ENCODE peak calls at places on chromosome 1, in nine cellular contexts. V, K, I, N, M, H, W, S and T are unnamed samples.

GRCh38 chr1:112454316-112454715 is 54.4 kb upstream of the WNT2B start:
- DNase-seq in H (no peak), K (no peak), V (no peak), W (no peak), N (no peak), I (no peak), M (no peak), S (no peak), T (no peak)

GRCh38 chr1:66728021-66728420 is 24.2 kb upstream of the DYNLT5 start:
- DNase-seq in S (no peak), W (peak), K (no peak), H (no peak), V (no peak), N (peak), I (no peak), M (peak), T (peak)

GRCh38 chr1:231266811-231267322 is 25.9 kb downstream of the GNPAT start:
- DNase-seq in V (no peak), K (no peak), S (no peak), W (no peak), I (no peak), H (no peak), N (peak), M (peak), T (no peak)

GRCh38 chr1:221611930-221612777 is 129.7 kb downstream of the DUSP10 start:
- DNase-seq in W (peak), V (peak), H (peak), K (no peak), N (peak), S (no peak), I (no peak), M (peak), T (peak)

GRCh38 chr1:183470961-183471747 is 1.1 kb upstream of the SMG7 start:
- DNase-seq in V (peak), H (peak), S (peak), M (peak), I (peak), K (peak), N (peak), W (peak), T (peak)

GRCh38 chr1:100130552-100131077 is 2.1 kb downstream of the SASS6 start:
- DNase-seq in M (no peak), H (peak), N (peak), K (no peak), V (no peak), S (no peak), I (no peak), W (peak), T (no peak)

GRCh38 chr1:61397915-61398314 is 315.6 kb downstream of the NFIA start:
- DNase-seq in I (no peak), W (no peak), H (no peak), N (peak), K (no peak), S (no peak), V (no peak), M (peak), T (peak)

GRCh38 chr1:109170051-109170775 is 43.5 kb upstream of the SARS1 start:
- DNase-seq in M (no peak), W (peak), V (no peak), K (no peak), N (peak), I (no peak), S (no peak), H (no peak), T (peak)

GRCh38 chr1:44631647-44632510 is 42.4 kb downstream of the TMEM53 start:
- DNase-seq in I (peak), M (peak), W (peak), N (peak), K (peak), S (peak), V (peak), H (peak), T (peak)

GRCh38 chr1:144101397-144102050 is 129.7 kb upstream of the FAM72C start:
- DNase-seq in W (peak), S (peak), M (no peak), I (no peak), K (peak), V (no peak), N (no peak), H (peak), T (no peak)

GRCh38 chr1:226888021-226888420 is 17.6 kb downstream of the PSEN2 start:
- DNase-seq in M (no peak), I (no peak), V (no peak), H (no peak), S (no peak), N (no peak), K (no peak), W (no peak), T (no peak)

GRCh38 chr1:172626845-172627244 is 32.1 kb upstream of the FASLG start:
- DNase-seq in S (no peak), N (no peak), V (no peak), K (no peak), H (no peak), M (no peak), I (no peak), W (no peak), T (no peak)

GRCh38 chr1:62978056-62978455 is 194.1 kb downstream of the ATG4C start:
- DNase-seq in K (no peak), S (no peak), H (no peak), M (no peak), V (no peak), W (no peak), N (no peak), I (no peak), T (no peak)

GRCh38 chr1:62981434-62981833 is 197.5 kb downstream of the ATG4C start:
- DNase-seq in W (no peak), M (no peak), N (no peak), V (no peak), K (no peak), S (no peak), H (no peak), I (no peak), T (no peak)

DNA sequence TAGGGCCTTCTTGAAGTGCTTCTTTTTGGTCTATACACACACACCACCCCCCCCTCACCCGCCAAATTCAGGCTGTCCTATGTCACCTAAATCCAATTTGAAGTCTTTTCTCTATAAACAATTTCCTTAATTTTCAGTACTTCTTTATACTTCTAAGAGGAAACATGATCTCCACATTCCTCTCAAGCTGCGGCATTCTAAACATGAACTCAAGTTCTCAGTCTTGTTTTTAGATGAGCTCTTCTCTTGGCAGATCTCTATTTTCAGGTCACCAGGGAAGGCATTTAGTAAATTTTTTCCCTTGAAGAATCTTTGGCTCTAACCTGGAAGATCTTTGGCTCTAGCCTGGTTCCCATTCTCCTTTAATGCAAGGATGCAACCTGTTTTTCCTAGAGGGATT is 193.4 kb downstream of the ATG4C start:
- DNase-seq in I (no peak), K (no peak), S (no peak), N (peak), M (no peak), H (no peak), V (no peak), W (no peak), T (no peak)
- H3K9ac ChIP-seq in I (no peak), K (no peak), S (no peak), N (no peak), M (no peak), H (no peak), V (no peak), W (no peak), T (no peak)

DNA sequence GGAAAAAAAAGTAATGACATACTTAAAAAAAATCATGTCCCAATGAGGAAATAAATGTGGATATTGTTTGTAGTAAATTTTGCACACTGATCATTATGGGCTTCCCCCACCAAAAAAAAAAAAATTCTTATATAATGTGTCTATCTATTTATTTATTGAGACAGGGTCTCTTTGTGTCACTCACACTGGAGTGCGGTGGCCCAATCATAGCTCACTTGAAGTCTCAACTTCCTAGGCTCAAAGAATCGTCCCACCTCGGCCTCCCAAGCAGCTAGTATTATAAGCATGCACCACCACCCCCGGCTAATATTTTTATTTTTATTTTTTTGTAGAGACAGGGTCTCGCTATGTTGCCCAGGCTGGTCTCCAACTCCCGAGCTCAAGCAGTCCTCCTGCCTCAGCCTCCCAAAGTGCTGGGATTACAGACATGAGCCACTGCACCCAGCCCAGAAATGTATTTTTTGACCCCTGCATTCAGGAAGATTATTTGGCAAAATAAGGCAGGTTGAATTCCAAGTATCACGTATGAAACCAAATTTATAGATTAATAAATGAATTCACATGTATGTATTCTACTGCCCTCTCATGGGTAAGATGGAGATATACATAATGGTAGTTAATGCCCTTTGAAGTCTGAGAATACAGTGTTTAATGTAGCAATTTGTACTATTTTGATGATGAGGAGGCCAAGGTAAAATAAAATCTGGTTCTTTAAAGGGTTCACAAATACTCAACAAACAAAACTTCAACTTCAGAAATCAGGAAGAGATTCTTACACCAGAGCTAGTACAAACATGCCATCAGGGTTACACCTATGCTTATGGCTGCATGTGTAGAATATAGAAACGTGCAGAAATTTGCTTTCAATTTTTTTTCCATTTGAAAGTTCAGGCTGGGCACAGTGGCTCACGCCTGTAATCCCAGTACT is 1.4 kb upstream of the DENND2C start:
- DNase-seq in N (peak), W (peak), H (peak), S (peak), M (peak), K (no peak), I (no peak), V (no peak), T (peak)
- TF ChIP-seq CTCF in N (peak), W (peak), H (peak), S (peak), M (peak), K (peak), I (no peak), V (peak), T (no peak)

DNA sequence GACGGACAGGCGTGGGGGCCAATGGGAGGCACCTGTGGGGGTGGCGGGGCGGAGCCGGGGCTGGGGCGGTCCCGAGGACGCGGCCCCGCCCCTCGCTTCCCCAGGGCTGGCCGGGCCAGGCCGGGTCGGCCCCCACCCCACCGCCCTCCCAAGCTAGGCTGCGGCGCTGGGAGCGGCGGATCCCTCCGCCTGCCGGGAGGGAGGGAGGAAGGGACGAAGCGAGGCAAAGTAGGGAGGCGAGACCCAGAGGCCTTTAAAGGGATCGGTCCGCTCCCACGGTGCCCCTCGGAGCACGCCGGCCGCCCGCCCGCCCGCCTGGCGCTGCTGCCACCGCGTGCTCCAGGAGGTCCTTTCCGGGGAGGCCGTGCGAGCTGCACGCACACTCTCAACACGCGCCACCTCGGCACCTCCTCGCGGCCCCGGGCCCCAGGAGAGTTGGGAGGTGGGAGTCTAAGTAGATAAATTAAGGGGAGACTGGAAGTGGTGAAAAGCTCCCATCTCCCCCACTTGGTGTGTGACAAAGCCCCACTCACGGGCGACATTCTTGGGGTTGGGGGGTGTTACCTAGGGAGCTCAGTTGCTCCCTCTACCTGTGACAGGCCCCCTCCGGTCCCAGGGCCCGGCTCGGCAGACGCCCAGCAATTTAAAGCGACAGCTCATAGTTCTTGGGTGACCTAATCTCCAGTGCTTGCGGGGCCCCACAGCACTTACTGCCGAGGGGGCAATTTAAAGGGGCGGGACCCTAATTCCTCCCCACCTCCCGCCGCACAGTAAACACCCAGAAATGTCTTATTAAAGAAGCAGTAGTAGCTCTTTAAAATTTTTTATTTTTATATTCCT is 492 bp upstream of the MEF2D start:
- DNase-seq in S (peak), I (peak), K (peak), H (peak), W (peak), M (peak), N (peak), V (peak), T (peak)
- H2AFZ ChIP-seq in S (peak), I (peak), K (no peak), H (peak), W (no peak), M (peak), N (peak), V (no peak), T (no peak)

GRCh38 chr1:27713869-27714513 is 11.8 kb upstream of the FAM76A start:
- DNase-seq in I (no peak), H (no peak), W (no peak), K (no peak), V (no peak), N (no peak), M (no peak), S (no peak), T (no peak)

GRCh38 chr1:27710574-27710973 is 15.2 kb upstream of the FAM76A start:
- DNase-seq in K (no peak), S (no peak), V (no peak), M (no peak), W (no peak), N (no peak), I (no peak), H (no peak), T (no peak)

GRCh38 chr1:27716262-27716895 is 9.4 kb upstream of the FAM76A start:
- DNase-seq in M (no peak), W (no peak), S (no peak), V (no peak), N (no peak), H (no peak), K (no peak), I (no peak), T (no peak)

DNA sequence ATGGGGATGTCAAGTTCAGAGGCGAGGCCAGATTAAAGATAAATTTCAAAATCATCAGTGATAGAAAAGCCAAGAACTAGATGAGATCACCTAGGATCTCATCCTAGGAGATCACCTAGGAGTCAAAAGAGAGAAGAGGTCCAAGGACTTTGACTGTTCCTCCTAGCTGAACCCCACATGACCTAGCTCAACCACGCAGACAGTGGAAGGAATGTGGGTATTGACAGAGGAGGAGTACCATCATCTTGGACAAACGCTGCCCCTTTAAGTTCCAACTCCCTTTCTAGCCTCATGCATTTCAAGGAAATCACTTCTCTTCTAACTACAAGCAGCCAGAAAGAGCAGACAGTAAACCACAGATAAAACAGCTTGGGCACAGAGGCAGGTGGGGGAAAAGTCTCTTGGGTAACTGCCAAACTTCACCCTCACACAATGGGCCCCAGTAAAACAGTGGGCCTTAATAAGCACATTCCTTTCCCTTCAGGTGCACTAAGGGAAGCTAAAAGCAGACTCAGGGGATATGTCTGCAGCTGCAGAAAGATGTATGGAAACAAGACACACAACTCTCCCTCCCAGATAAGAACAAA is 12.5 kb upstream of the FAM76A start:
- DNase-seq in N (no peak), W (no peak), M (no peak), V (no peak), H (no peak), S (peak), I (no peak), K (no peak), T (no peak)
- H3K9ac ChIP-seq in N (no peak), W (no peak), M (no peak), V (no peak), H (no peak), S (no peak), I (no peak), K (no peak), T (no peak)

GRCh38 chr1:115145221-115145620 is 55.9 kb upstream of the TSPAN2 start:
- DNase-seq in M (no peak), H (no peak), I (no peak), V (no peak), N (no peak), W (no peak), S (no peak), K (no peak), T (no peak)

GRCh38 chr1:115140442-115141144 is 51.3 kb upstream of the TSPAN2 start:
- DNase-seq in H (no peak), K (no peak), N (no peak), W (no peak), M (no peak), I (no peak), S (no peak), V (no peak), T (no peak)

GRCh38 chr1:115141145-115141454 is 51.8 kb upstream of the TSPAN2 start:
- DNase-seq in W (no peak), I (no peak), K (no peak), V (no peak), H (no peak), N (no peak), M (no peak), S (no peak), T (no peak)

GRCh38 chr1:115144176-115144575 is 54.9 kb upstream of the TSPAN2 start:
- DNase-seq in M (no peak), V (no peak), S (no peak), W (no peak), K (no peak), I (no peak), N (no peak), H (no peak), T (no peak)

GRCh38 chr1:115142616-115143015 is 53.3 kb upstream of the TSPAN2 start:
- DNase-seq in S (no peak), M (no peak), V (no peak), W (no peak), N (peak), I (no peak), K (no peak), H (no peak), T (peak)
- TF ChIP-seq CTCF in S (no peak), M (no peak), V (peak), W (no peak), N (peak), I (no peak), K (no peak), H (peak), T (peak)

GRCh38 chr1:186043276-186043675 is 309.1 kb downstream of the HMCN1 start:
- DNase-seq in W (peak), H (no peak), V (no peak), M (no peak), I (no peak), S (no peak), N (no peak), K (no peak), T (no peak)
- H2AFZ ChIP-seq in W (no peak), H (no peak), V (no peak), M (no peak), I (no peak), S (no peak), N (no peak), K (no peak), T (no peak)